ENCODE peak calls at places on chromosomes 1 and 21, in eight cellular contexts. J is effector memory CD4-positive, alpha-beta T cell; I is lung; C is esophagus squamous epithelium; O is PC-3; W is small intestine; N is heart left ventricle; Z is HAP-1. K is an unnamed sample.

GRCh38 chr1:109532365-109533136 is 7.1 kb upstream of the GPR61 start:
- DNase-seq in W (peak; percentile 81), C (no peak), N (peak; percentile 84), I (peak; percentile 85), J (peak; percentile 84), O (peak; percentile 82), Z (peak; percentile 63), K (peak; percentile 88)

GRCh38 chr1:88502814-88503339 is 181.2 kb upstream of the PKN2 start:
- DNase-seq in O (no peak), W (no peak), Z (no peak), C (no peak), I (no peak), J (no peak), N (no peak), K (no peak)

GRCh38 chr1:22259581-22260282 is 116.8 kb upstream of the WNT4 start:
- DNase-seq in O (peak; percentile 83), J (no peak), C (no peak), W (peak; percentile 60), Z (no peak), N (no peak), I (peak; percentile 53), K (no peak)

GRCh38 chr1:86517336-86517735 is 29.5 kb upstream of the CLCA4 start:
- DNase-seq in N (no peak), O (peak; percentile 76), C (no peak), I (no peak), W (no peak), Z (no peak), J (no peak), K (no peak)

GRCh38 chr1:226736908-226737818 is 1.9 kb downstream of the ITPKB start:
- DNase-seq in Z (peak; percentile 56), O (peak; percentile 53), C (no peak), W (peak; percentile 27), J (peak; percentile 33), I (peak; percentile 37), N (peak; percentile 41), K (no peak)

GRCh38 chr1:63679589-63679988 is 86.4 kb downstream of the PGM1 start:
- DNase-seq in W (no peak), J (no peak), O (no peak), Z (no peak), C (no peak), N (no peak), I (no peak), K (no peak)

GRCh38 chr1:36528361-36529349 is 45.9 kb upstream of the CSF3R start:
- DNase-seq in N (no peak), W (no peak), I (no peak), C (no peak), Z (no peak), J (no peak), O (no peak), K (no peak)

GRCh38 chr1:20730690-20731056 is 1.8 kb downstream of the SH2D5 start:
- DNase-seq in N (no peak), Z (no peak), O (no peak), I (no peak), J (no peak), W (no peak), C (no peak), K (peak; percentile 9)

GRCh38 chr1:88774151-88774556 is 90.1 kb downstream of the PKN2 start:
- DNase-seq in O (peak; percentile 91), W (peak; percentile 98), Z (no peak), N (no peak), C (no peak), J (no peak), I (no peak), K (no peak)

GRCh38 chr21:28439246-28439645 is 553.4 kb downstream of the LTN1 start:
- DNase-seq in J (no peak), N (no peak), O (no peak), Z (no peak), I (no peak), W (no peak), C (no peak), K (no peak)

GRCh38 chr1:75265792-75266191 is 131.6 kb downstream of the LHX8 start:
- DNase-seq in J (no peak), N (no peak), C (no peak), W (peak; percentile 9), I (no peak), O (peak; percentile 57), Z (peak; percentile 73), K (no peak)

GRCh38 chr1:108079550-108079949 is 114.6 kb upstream of the VAV3 start:
- DNase-seq in W (no peak), C (no peak), N (no peak), O (no peak), J (no peak), I (no peak), Z (no peak), K (no peak)

GRCh38 chr1:35763211-35763610 is 6.6 kb downstream of the CLSPN start:
- DNase-seq in W (no peak), Z (no peak), N (no peak), O (no peak), C (no peak), I (no peak), J (no peak), K (no peak)

GRCh38 chr1:1388078-1388472 is 11.1 kb downstream of the CCNL2 start:
- DNase-seq in O (no peak), C (no peak), J (no peak), Z (no peak), W (no peak), I (no peak), N (no peak), K (no peak)

GRCh38 chr1:192263436-192263835 is 53.4 kb upstream of the RGS21 start:
- DNase-seq in C (no peak), W (no peak), N (no peak), J (no peak), I (no peak), O (no peak), Z (no peak), K (no peak)

GRCh38 chr1:30325999-30326398 is 397.4 kb downstream of the MATN1 start:
- DNase-seq in Z (no peak), W (no peak), C (no peak), N (no peak), I (no peak), J (no peak), O (no peak), K (no peak)

GRCh38 chr1:3710251-3710650 is 42.0 kb upstream of the CCDC27 start:
- DNase-seq in N (no peak), Z (no peak), J (no peak), W (no peak), I (no peak), C (no peak), O (no peak), K (no peak)

GRCh38 chr1:185916866-185917265 is 182.7 kb downstream of the HMCN1 start:
- DNase-seq in C (no peak), O (peak; percentile 67), J (no peak), I (no peak), N (no peak), Z (no peak), W (no peak), K (no peak)

GRCh38 chr1:19661721-19662228 is 2.9 kb upstream of the HTR6 start:
- DNase-seq in W (no peak), I (no peak), O (peak; percentile 76), J (no peak), N (no peak), Z (peak; percentile 55), C (no peak), K (peak; percentile 66)

GRCh38 chr1:2927995-2928732 is 93.1 kb upstream of the ACTRT2 start:
- DNase-seq in Z (no peak), C (no peak), J (no peak), N (no peak), O (no peak), W (no peak), I (no peak), K (no peak)

GRCh38 chr1:53343831-53344668 is 16.2 kb upstream of the LRP8 start:
- DNase-seq in W (no peak), J (no peak), I (no peak), Z (no peak), C (no peak), N (no peak), O (no peak), K (no peak)

GRCh38 chr1:223776826-223777454 is 64.6 kb downstream of the CAPN2 start:
- DNase-seq in W (no peak), J (no peak), Z (no peak), O (no peak), N (no peak), C (no peak), I (no peak), K (no peak)

GRCh38 chr1:223775054-223775453 is 62.7 kb downstream of the CAPN2 start:
- DNase-seq in I (no peak), W (no peak), C (no peak), J (no peak), Z (no peak), O (no peak), N (no peak), K (no peak)

GRCh38 chr1:223775711-223776074 is 63.4 kb downstream of the CAPN2 start:
- DNase-seq in Z (no peak), W (no peak), I (no peak), O (no peak), N (no peak), C (no peak), J (no peak), K (no peak)

GRCh38 chr1:223774133-223774811 is 61.9 kb downstream of the CAPN2 start:
- DNase-seq in O (no peak), J (no peak), I (no peak), Z (no peak), W (no peak), N (no peak), C (no peak), K (no peak)

GRCh38 chr1:223776075-223776814 is 63.9 kb downstream of the CAPN2 start:
- DNase-seq in O (peak; percentile 97), Z (no peak), W (no peak), C (no peak), J (peak; percentile 13), I (no peak), N (no peak), K (no peak)
- H3K36me3 ChIP-seq in O (peaks cover 58% of the 10 kb centered on the region), Z (peaks cover 72% of the 10 kb centered on the region), W (peaks cover 29% of the 10 kb centered on the region), C (peaks cover 100% of the 10 kb centered on the region), J (peaks cover 56% of the 10 kb centered on the region), I (peaks cover 22% of the 10 kb centered on the region), N (peaks cover 12% of the 10 kb centered on the region), K (peaks cover 89% of the 10 kb centered on the region)

GRCh38 chr21:46349134-46349760 is 25.3 kb downstream of the PCNT start:
- DNase-seq in C (no peak), J (no peak), O (no peak), I (no peak), N (no peak), W (no peak), Z (no peak), K (no peak)
- H3K36me3 ChIP-seq in C (peaks cover 98% of the 10 kb centered on the region), J (peaks cover 84% of the 10 kb centered on the region), O (peaks cover 55% of the 10 kb centered on the region), I (peaks cover 31% of the 10 kb centered on the region), N (peaks cover 21% of the 10 kb centered on the region), W (peaks cover 37% of the 10 kb centered on the region), Z (peaks cover 72% of the 10 kb centered on the region), K (peaks cover 2% of the 10 kb centered on the region)

DNA sequence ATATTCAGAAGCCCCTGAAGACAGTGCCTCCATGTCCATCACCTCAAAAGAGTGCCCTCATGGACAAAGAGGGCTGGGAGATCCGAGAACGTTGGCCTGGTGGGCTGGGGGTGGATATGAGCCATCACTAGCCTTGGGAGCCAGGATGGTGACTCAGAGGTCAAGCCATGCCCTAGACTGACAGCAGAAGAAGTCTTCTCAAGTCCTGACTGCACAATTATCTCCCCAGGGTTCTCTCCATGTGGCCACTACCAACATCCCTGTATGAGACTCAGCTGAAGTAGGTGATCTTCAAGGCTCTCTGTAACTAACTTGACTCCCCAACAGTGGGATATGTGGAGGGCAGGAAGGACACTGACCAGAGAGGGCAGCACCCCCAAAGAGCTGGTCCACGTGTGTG is 7.1 kb upstream of the USF1 start:
- DNase-seq in J (no peak), C (no peak), O (no peak), W (no peak), N (no peak), I (no peak), Z (no peak), K (no peak)
- H3K36me3 ChIP-seq in J (peaks cover 89% of the 10 kb centered on the region), C (peaks cover 95% of the 10 kb centered on the region), O (no peaks in the 10 kb centered on the region), W (no peaks in the 10 kb centered on the region), N (no peaks in the 10 kb centered on the region), I (no peaks in the 10 kb centered on the region), Z (no peaks in the 10 kb centered on the region), K (peaks cover 31% of the 10 kb centered on the region)

GRCh38 chr1:50568782-50569181 is 145.5 kb upstream of the DMRTA2 start:
- DNase-seq in W (no peak), I (no peak), O (no peak), J (no peak), N (no peak), C (no peak), Z (peak; percentile 39), K (no peak)
- H3K36me3 ChIP-seq in W (peaks cover 3% of the 10 kb centered on the region), I (peaks cover 9% of the 10 kb centered on the region), O (no peaks in the 10 kb centered on the region), J (peaks cover 7% of the 10 kb centered on the region), N (no peaks in the 10 kb centered on the region), C (peaks cover 55% of the 10 kb centered on the region), Z (peaks cover 2% of the 10 kb centered on the region), K (no peaks in the 10 kb centered on the region)